ENCODE peak calls at places on chromosomes 12 and 14, in five cellular contexts. T, W, G, R and S are unnamed samples.

GRCh38 chr14:57657487-57657886 is 163.8 kb upstream of the CCDC198 start:
- DNase-seq in G (peak; percentile 2), W (no peak), R (no peak), T (no peak), S (no peak)

GRCh38 chr12:101935769-101936741 is 58.7 kb downstream of the DRAM1 start:
- DNase-seq in W (no peak), R (peak; percentile 96), G (peak; percentile 95), T (no peak), S (peak; percentile 75)

GRCh38 chr14:77105118-77105517 is 7.1 kb downstream of the CIPC start:
- DNase-seq in T (no peak), R (no peak), G (no peak), W (peak; percentile 52), S (no peak)

GRCh38 chr14:91255026-91255695 is 10.7 kb upstream of the GPR68 start:
- DNase-seq in R (no peak), T (no peak), W (no peak), G (no peak), S (no peak)

GRCh38 chr14:35406090-35406489 is 1.5 kb upstream of the NFKBIA start:
- DNase-seq in G (no peak), T (no peak), R (no peak), W (no peak), S (no peak)

GRCh38 chr12:98955284-98955683 is 310.2 kb downstream of the APAF1 start:
- DNase-seq in T (no peak), G (peak; percentile 7), R (no peak), W (peak; percentile 49), S (no peak)

GRCh38 chr12:114420553-114420952 is 14.6 kb upstream of the TBX5 start:
- DNase-seq in R (no peak), G (no peak), W (no peak), T (no peak), S (no peak)

GRCh38 chr14:52268191-52269061 is 928 bp downstream of the PTGDR start:
- DNase-seq in T (no peak), W (peak; percentile 66), R (no peak), G (peak; percentile 61), S (no peak)

GRCh38 chr12:62210422-62210821 is 49.8 kb upstream of the USP15 start:
- DNase-seq in G (peak; percentile 64), R (peak; percentile 10), W (peak; percentile 45), T (no peak), S (peak; percentile 32)

GRCh38 chr12:69468237-69469026 is 1.8 kb upstream of the FRS2 start:
- DNase-seq in T (no peak), W (no peak), R (no peak), G (no peak), S (no peak)

GRCh38 chr14:53929871-53930685 is 26.5 kb downstream of the BMP4 start:
- DNase-seq in T (no peak), R (no peak), G (no peak), W (peak; percentile 62), S (no peak)

GRCh38 chr12:11793896-11794295 is 144.4 kb downstream of the ETV6 start:
- DNase-seq in G (peak; percentile 19), W (peak; percentile 28), R (no peak), T (no peak), S (no peak)

GRCh38 chr14:40099316-40099715 is 667.1 kb upstream of the FBXO33 start:
- DNase-seq in R (no peak), G (no peak), T (no peak), W (no peak), S (no peak)

GRCh38 chr12:126389961-126390360 is 1324.7 kb downstream of the AACS start:
- DNase-seq in G (peak; percentile 65), W (no peak), T (no peak), R (no peak), S (no peak)

GRCh38 chr12:123573870-123574269 is 10.5 kb upstream of the TMED2 start:
- DNase-seq in W (no peak), R (no peak), G (no peak), T (no peak), S (no peak)

GRCh38 chr12:45433441-45433868 is 217.6 kb downstream of the ANO6 start:
- DNase-seq in R (no peak), T (no peak), G (no peak), W (peak; percentile 84), S (no peak)

GRCh38 chr14:90523961-90524875 is 127.4 kb downstream of the CALM1 start:
- DNase-seq in W (no peak), T (no peak), G (no peak), R (no peak), S (no peak)

GRCh38 chr12:122963928-122964240 is 2.4 kb downstream of the ABCB9 start:
- DNase-seq in G (no peak), R (no peak), W (no peak), T (no peak), S (no peak)

GRCh38 chr12:94571556-94571955 is 78.8 kb downstream of the TMCC3 start:
- DNase-seq in T (no peak), G (peak; percentile 88), W (no peak), R (no peak), S (no peak)

GRCh38 chr12:121530600-121531355 is 50.0 kb downstream of the KDM2B start:
- DNase-seq in R (no peak), W (no peak), G (peak; percentile 86), T (peak; percentile 34), S (peak; percentile 25)

GRCh38 chr14:91127411-91127810 is 13.5 kb downstream of the DGLUCY start:
- DNase-seq in R (no peak), T (no peak), G (no peak), W (no peak), S (no peak)

GRCh38 chr12:99918003-99918402 is 66.7 kb downstream of the ANKS1B start:
- DNase-seq in T (no peak), W (no peak), G (peak; percentile 63), R (no peak), S (no peak)

GRCh38 chr14:96888158-96888557 is 91.0 kb downstream of the VRK1 start:
- DNase-seq in W (no peak), R (no peak), T (no peak), G (no peak), S (no peak)

GRCh38 chr12:87425942-87426554 is 603.2 kb downstream of the C12orf50 start:
- DNase-seq in W (no peak), R (no peak), T (no peak), G (peak; percentile 55), S (no peak)

GRCh38 chr12:53978477-53979356 is 4.0 kb upstream of the HOTAIR start:
- DNase-seq in G (no peak), T (no peak), W (no peak), R (no peak), S (no peak)

GRCh38 chr12:1936406-1937320 is 18.2 kb upstream of the CACNA2D4 start:
- DNase-seq in W (no peak), G (peak; percentile 50), T (no peak), R (peak; percentile 50), S (no peak)

GRCh38 chr12:113208041-113208934 is 13.0 kb upstream of the TPCN1 start:
- DNase-seq in T (no peak), W (no peak), R (no peak), G (no peak), S (no peak)

GRCh38 chr14:89491701-89492381 is 74.8 kb upstream of the FOXN3 start:
- DNase-seq in T (no peak), G (peak; percentile 36), R (no peak), W (no peak), S (no peak)

GRCh38 chr14:26598081-26598671 is 343 bp upstream of the NOVA1 start:
- DNase-seq in G (peak; percentile 88), W (peak; percentile 97), T (no peak), R (no peak), S (peak; percentile 65)

GRCh38 chr12:27276275-27276674 is 32.2 kb downstream of the STK38L start:
- DNase-seq in G (no peak), W (peak; percentile 50), R (no peak), T (no peak), S (no peak)

GRCh38 chr14:103311171-103311997 is 22.7 kb upstream of the EIF5 start:
- DNase-seq in W (no peak), G (no peak), T (no peak), R (no peak), S (no peak)

GRCh38 chr14:105052110-105052458 is 13.1 kb downstream of the GPR132 start:
- DNase-seq in R (no peak), T (no peak), W (no peak), G (no peak), S (no peak)

GRCh38 chr14:68590233-68590535 is 202.7 kb downstream of the ZFP36L1 start:
- DNase-seq in R (no peak), T (no peak), G (no peak), W (no peak), S (no peak)

GRCh38 chr14:95222870-95223398 is 65.6 kb upstream of the DICER1 start:
- DNase-seq in T (no peak), R (no peak), W (no peak), G (peak; percentile 85), S (no peak)